ENCODE peak calls at places on chromosomes 2 and 18, in eight cellular contexts. Y is lower lobe of right lung, Q is astrocyte of the spinal cord, W is WERI-Rb-1, C is bronchial epithelial cell, X is epithelial cell of proximal tubule, K is dorsolateral prefrontal cortex, Z is cardiac fibroblast. L is an unnamed sample.
A peak's percentile ranks its signal among the peaks of the same experiment; 100 is the strongest.

GRCh38 chr2:92073036-92073814 is 2798.0 kb upstream of the TEKT4 start:
- DNase-seq in Q (no peak), Y (peak; percentile 20), K (no peak), X (no peak), C (no peak), W (no peak), Z (no peak), L (no peak)

GRCh38 chr2:27977623-27978312 is 87.2 kb downstream of the BABAM2 start:
- DNase-seq in Y (no peak), W (no peak), Q (peak; percentile 94), K (no peak), Z (peak; percentile 95), C (peak; percentile 90), X (peak; percentile 73), L (peak; percentile 90)

GRCh38 chr2:23602113-23602512 is 217.1 kb downstream of the KLHL29 start:
- DNase-seq in Y (no peak), Q (peak; percentile 88), Z (peak; percentile 78), X (no peak), C (peak; percentile 44), W (no peak), K (no peak), L (peak; percentile 93)

GRCh38 chr2:195319112-195319460 is 337.9 kb upstream of the SLC39A10 start:
- DNase-seq in Z (peak; percentile 91), Q (peak; percentile 70), X (peak; percentile 73), W (no peak), K (no peak), Y (no peak), C (peak; percentile 90), L (peak; percentile 56)

GRCh38 chr2:170817999-170818293 is 1.3 kb downstream of the GAD1 start:
- DNase-seq in Y (no peak), Z (no peak), Q (no peak), X (no peak), K (no peak), C (no peak), W (peak; percentile 53), L (no peak)

GRCh38 chr2:111694690-111695089 is 189.3 kb downstream of the ANAPC1 start:
- DNase-seq in W (no peak), Z (peak; percentile 87), K (no peak), X (no peak), Q (peak; percentile 96), Y (no peak), C (peak; percentile 60), L (peak; percentile 82)

GRCh38 chr18:63260075-63260754 is 59.4 kb downstream of the BCL2 start:
- DNase-seq in W (no peak), K (no peak), Q (no peak), Z (no peak), Y (no peak), X (no peak), C (peak; percentile 76), L (no peak)

GRCh38 chr2:88738271-88738670 is 46.8 kb downstream of the RPIA start:
- DNase-seq in Q (peak; percentile 77), Y (no peak), Z (peak; percentile 81), K (no peak), C (peak; percentile 33), X (no peak), W (no peak), L (peak; percentile 33)

GRCh38 chr2:201654611-201655384 is 11.5 kb upstream of the TMEM237 start:
- DNase-seq in Q (peak; percentile 74), W (no peak), X (no peak), Z (peak; percentile 90), K (no peak), Y (no peak), C (no peak), L (peak; percentile 82)

GRCh38 chr18:59008302-59008974 is 131.2 kb upstream of the SEC11C start:
- DNase-seq in K (no peak), C (peak; percentile 94), Z (peak; percentile 75), W (no peak), Q (peak; percentile 51), X (no peak), Y (no peak), L (peak; percentile 69)

GRCh38 chr2:179877601-179878364 is 16.4 kb upstream of the ZNF385B start:
- DNase-seq in X (no peak), C (peak; percentile 39), K (no peak), Z (peak; percentile 17), Y (no peak), Q (no peak), W (no peak), L (no peak)

GRCh38 chr2:179875864-179876263 is 14.5 kb upstream of the ZNF385B start:
- DNase-seq in C (no peak), Y (no peak), K (no peak), X (no peak), Q (no peak), Z (no peak), W (no peak), L (no peak)

GRCh38 chr2:179876266-179876665 is 14.9 kb upstream of the ZNF385B start:
- DNase-seq in Z (no peak), Q (no peak), K (no peak), Y (no peak), C (peak; percentile 13), X (no peak), W (no peak), L (no peak)
- TF ChIP-seq CTCF in Z (no peak), Q (peak; percentile 15), K (no peak), Y (no peak), C (no peak), X (peak; percentile 31), W (peak; percentile 24), L (no peak)

DNA sequence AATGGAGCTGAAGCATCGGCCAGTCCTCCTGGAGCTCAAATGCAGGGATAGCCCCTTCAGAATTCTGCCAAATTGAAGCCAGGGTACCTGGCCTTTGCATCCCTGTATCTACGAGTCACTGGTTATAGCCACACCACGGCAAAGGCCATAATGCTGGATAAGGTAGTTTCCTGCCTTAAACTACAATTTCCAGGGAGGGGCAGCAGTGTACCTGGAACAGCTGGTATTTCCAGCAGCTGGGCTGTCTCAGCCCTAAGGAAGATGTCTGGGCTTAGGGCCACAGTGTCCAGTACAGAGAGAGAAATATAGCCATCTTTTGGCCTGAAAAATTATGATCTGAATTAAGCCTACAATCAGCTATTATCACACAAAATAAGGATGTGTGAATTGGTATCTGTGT is 180.3 kb downstream of the GCA start:
- DNase-seq in K (no peak), Y (no peak), Z (no peak), Q (no peak), C (peak; percentile 10), W (peak; percentile 8), X (no peak), L (no peak)
- TF ChIP-seq CTCF in K (no peak), Y (no peak), Z (no peak), Q (no peak), C (no peak), W (peak; percentile 9), X (peak; percentile 44), L (no peak)

DNA sequence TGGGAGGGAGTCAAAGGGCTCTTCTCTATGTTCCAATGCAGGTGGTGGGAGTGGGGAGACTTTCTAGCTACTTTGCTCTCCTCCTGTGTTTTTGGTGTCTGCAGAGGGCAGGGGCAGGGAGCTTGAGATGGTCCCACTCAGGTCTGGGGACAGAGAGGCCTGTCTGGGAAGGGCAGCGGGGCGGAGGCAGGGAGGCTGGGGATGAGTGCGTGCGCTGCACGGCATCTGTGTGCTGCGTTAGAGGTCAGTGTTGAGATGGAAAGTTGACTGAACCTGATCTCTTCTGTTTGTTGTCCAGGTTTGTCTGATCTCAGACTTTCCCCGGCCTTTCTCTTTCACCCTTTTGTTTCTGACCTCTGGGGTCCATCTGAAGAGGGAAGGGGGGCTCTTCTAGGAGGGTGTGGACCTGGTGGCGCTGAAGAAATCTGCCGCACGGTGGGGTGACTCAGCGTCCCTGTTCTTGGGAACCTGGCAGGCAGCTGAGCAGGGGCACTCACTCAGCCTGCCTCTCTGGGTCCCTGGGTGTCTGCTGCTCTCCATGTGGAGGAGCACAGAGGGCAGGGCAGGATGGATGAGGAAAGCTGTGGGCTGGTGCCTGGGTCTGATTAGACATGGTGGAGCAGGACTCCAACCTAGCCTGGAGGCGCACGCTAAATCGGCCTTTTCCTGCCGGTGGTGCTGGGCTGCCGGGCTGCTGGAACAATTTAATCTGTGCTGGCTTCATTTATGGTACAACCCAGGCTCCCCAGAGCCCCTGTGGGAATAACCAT is 24.1 kb downstream of the IGFBP2 start:
- DNase-seq in C (peak; percentile 47), X (no peak), W (no peak), Q (no peak), K (no peak), Y (no peak), Z (no peak), L (no peak)
- TF ChIP-seq CTCF in C (no peak), X (no peak), W (no peak), Q (no peak), K (no peak), Y (no peak), Z (no peak), L (no peak)

GRCh38 chr2:125471963-125472362 is 1184.0 kb upstream of the GYPC start:
- DNase-seq in X (no peak), C (peak; percentile 4), Z (peak; percentile 0), W (peak; percentile 38), K (no peak), Y (no peak), Q (no peak), L (no peak)
- TF ChIP-seq CTCF in X (peak; percentile 60), C (peak; percentile 55), Z (peak; percentile 34), W (peak; percentile 71), K (no peak), Y (no peak), Q (peak; percentile 50), L (peak; percentile 10)

GRCh38 chr18:51137051-51137729 is 60.3 kb downstream of the MEX3C start:
- DNase-seq in W (no peak), Q (peak; percentile 65), K (no peak), C (no peak), Z (no peak), X (no peak), Y (no peak), L (no peak)

GRCh38 chr18:51135361-51135760 is 62.1 kb downstream of the MEX3C start:
- DNase-seq in W (no peak), C (peak; percentile 90), Y (no peak), Z (peak; percentile 88), K (no peak), X (no peak), Q (peak; percentile 56), L (peak; percentile 78)

GRCh38 chr18:51134721-51135120 is 62.8 kb downstream of the MEX3C start:
- DNase-seq in W (no peak), C (no peak), Y (no peak), X (no peak), Q (no peak), K (no peak), Z (no peak), L (no peak)

GRCh38 chr18:51137891-51138290 is 59.6 kb downstream of the MEX3C start:
- DNase-seq in W (no peak), K (no peak), X (no peak), C (peak; percentile 25), Z (no peak), Y (no peak), Q (no peak), L (no peak)

GRCh38 chr18:51135795-51136194 is 61.7 kb downstream of the MEX3C start:
- DNase-seq in Y (no peak), W (peak; percentile 42), C (no peak), X (no peak), Q (no peak), Z (no peak), K (no peak), L (no peak)
- TF ChIP-seq CTCF in Y (peak; percentile 17), W (peak; percentile 68), C (peak; percentile 9), X (peak; percentile 47), Q (peak; percentile 38), Z (no peak), K (no peak), L (peak; percentile 58)